ENCODE peak calls at places on chromosomes 12 and 14, in five cellular contexts. One of them, this sample, is unnamed.

GRCh38 chr12:92859650-92860386 is 69.3 kb downstream of the EEA1 start:
- DNase-seq in GM12865: no peak
- DNase-seq in cardiac muscle cell: no peak
- DNase-seq in heart right ventricle: no peak
- DNase-seq in ovary: no peak
- DNase-seq in this sample: no peak

GRCh38 chr12:127728285-127728684 is 538.7 kb upstream of the TMEM132C start:
- DNase-seq in GM12865: no peak
- DNase-seq in heart right ventricle: no peak
- DNase-seq in cardiac muscle cell: no peak
- DNase-seq in ovary: no peak
- DNase-seq in this sample: no peak

GRCh38 chr12:129096968-129097367 is 243.7 kb downstream of the GLT1D1 start:
- DNase-seq in heart right ventricle: no peak
- DNase-seq in cardiac muscle cell: no peak
- DNase-seq in ovary: no peak
- DNase-seq in GM12865: no peak
- DNase-seq in this sample: no peak

GRCh38 chr12:108638997-108639822 is 5.5 kb upstream of the SELPLG start:
- DNase-seq in ovary: no peak
- DNase-seq in GM12865: no peak
- DNase-seq in cardiac muscle cell: no peak
- DNase-seq in heart right ventricle: no peak
- DNase-seq in this sample: no peak

GRCh38 chr12:103556890-103557667 is 30.0 kb upstream of the STAB2 start:
- DNase-seq in ovary: no peak
- DNase-seq in heart right ventricle: no peak
- DNase-seq in cardiac muscle cell: no peak
- DNase-seq in GM12865: no peak
- DNase-seq in this sample: no peak

GRCh38 chr14:39232554-39233415 is 930 bp upstream of the MIA2 start:
- DNase-seq in GM12865: peak; percentile 22
- DNase-seq in heart right ventricle: no peak
- DNase-seq in ovary: no peak
- DNase-seq in cardiac muscle cell: no peak
- DNase-seq in this sample: no peak

GRCh38 chr12:85835417-85835809 is 796 bp downstream of the RASSF9 start:
- DNase-seq in heart right ventricle: no peak
- DNase-seq in cardiac muscle cell: peak; percentile 25
- DNase-seq in ovary: no peak
- DNase-seq in GM12865: no peak
- DNase-seq in this sample: no peak

GRCh38 chr14:20350860-20351259 is 7.4 kb downstream of the PARP2 start:
- DNase-seq in heart right ventricle: no peak
- DNase-seq in GM12865: no peak
- DNase-seq in cardiac muscle cell: no peak
- DNase-seq in ovary: no peak
- DNase-seq in this sample: no peak

DNA sequence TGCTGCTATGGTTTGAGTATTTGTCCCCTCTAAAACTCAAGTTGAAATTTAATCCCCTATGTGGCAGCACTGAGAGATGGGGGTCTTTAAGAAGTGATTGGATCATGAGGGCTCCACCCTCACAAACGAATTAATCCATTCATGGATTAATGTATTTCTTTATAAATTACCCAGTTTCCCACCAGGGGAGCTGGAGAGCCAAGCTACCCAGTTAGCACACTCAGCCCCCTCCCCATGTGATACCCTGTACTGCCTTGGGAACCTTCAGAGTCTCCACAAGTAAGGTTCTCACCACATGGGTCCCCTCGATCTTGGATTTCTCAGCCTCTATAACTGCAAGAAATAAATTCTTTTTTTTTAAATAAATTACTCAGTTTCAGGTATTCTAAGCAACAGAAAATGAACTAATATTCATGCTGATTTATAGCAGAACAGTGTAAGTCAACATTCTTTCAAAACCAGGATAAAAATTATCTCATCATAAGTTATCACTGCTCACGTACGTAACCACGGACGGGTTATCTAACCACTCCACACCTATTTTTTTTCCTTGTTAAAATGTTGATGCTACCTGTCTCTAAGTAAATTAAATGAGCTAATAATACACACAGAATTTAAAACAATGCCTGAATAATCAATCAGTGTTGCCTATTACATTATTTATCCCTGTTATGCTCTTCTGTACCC is 3.6 kb downstream of the NAP1L1 start:
- DNase-seq in cardiac muscle cell: peak; percentile 30
- DNase-seq in heart right ventricle: no peak
- DNase-seq in GM12865: peak; percentile 18
- DNase-seq in ovary: no peak
- DNase-seq in this sample: peak; percentile 17
- TF ChIP-seq CTCF in cardiac muscle cell: no peak
- TF ChIP-seq CTCF in heart right ventricle: no peak
- TF ChIP-seq CTCF in GM12865: peak; percentile 16
- TF ChIP-seq CTCF in ovary: no peak
- TF ChIP-seq CTCF in this sample: no peak

GRCh38 chr12:66035289-66035961 is 95.1 kb downstream of the LLPH start:
- DNase-seq in GM12865: peak; percentile 50
- DNase-seq in heart right ventricle: no peak
- DNase-seq in cardiac muscle cell: peak; percentile 31
- DNase-seq in ovary: no peak
- DNase-seq in this sample: no peak
- TF ChIP-seq CTCF in GM12865: no peak
- TF ChIP-seq CTCF in heart right ventricle: no peak
- TF ChIP-seq CTCF in cardiac muscle cell: peak; percentile 44
- TF ChIP-seq CTCF in ovary: no peak
- TF ChIP-seq CTCF in this sample: peak; percentile 59

DNA sequence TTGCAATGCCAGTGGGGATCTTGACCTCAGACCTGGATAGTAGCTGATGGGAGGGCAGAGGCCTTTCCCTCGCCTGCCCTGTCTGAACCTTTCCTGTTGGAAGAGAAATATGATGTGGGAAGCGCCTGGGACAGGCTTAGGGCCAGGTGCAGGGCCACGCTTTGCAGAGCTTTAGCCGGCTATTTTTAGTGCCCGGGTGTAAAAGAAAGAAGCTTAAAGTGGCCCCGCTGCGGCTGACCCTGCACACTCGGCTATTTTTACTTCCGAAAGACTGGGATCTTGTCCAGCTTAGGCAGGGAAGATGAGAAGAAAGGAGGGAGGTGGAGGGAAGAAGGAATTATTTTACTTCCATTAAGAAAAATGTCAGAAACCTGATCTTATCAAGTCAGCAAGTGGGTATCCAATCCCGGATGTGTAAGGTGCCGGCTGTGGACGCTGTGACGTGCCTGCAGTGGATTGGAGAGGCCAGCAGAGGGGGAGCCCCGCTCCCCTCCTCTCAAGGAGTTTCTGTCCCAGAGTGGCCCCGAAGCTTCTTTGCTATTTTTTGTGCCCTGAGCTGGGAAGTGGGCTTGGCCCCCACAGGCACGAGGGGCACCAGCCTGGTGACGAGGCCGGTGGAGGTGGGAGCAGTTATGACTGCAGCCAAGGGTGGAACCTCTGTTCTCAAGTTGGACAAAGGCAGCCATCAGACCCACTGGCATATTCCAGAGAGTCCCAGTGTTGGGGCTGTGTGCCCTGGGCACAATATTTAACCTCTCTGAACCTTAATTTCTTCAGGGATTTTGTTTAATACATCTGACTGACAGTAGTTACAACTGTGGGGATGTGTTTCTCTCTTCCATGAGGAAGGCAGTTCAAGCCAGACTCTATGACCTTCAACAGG is 97.7 kb downstream of the ESRRB start:
- DNase-seq in cardiac muscle cell: peak; percentile 82
- DNase-seq in GM12865: peak; percentile 50
- DNase-seq in ovary: no peak
- DNase-seq in heart right ventricle: peak; percentile 47
- DNase-seq in this sample: no peak
- TF ChIP-seq CTCF in cardiac muscle cell: peak; percentile 14
- TF ChIP-seq CTCF in GM12865: peak; percentile 15
- TF ChIP-seq CTCF in ovary: no peak
- TF ChIP-seq CTCF in heart right ventricle: peak; percentile 11
- TF ChIP-seq CTCF in this sample: no peak

GRCh38 chr14:103427485-103428443 is 42.5 kb downstream of the MARK3 start:
- DNase-seq in cardiac muscle cell: no peak
- DNase-seq in GM12865: peak; percentile 62
- DNase-seq in heart right ventricle: no peak
- DNase-seq in ovary: peak; percentile 57
- DNase-seq in this sample: peak; percentile 81
- TF ChIP-seq CTCF in cardiac muscle cell: no peak
- TF ChIP-seq CTCF in GM12865: no peak
- TF ChIP-seq CTCF in heart right ventricle: no peak
- TF ChIP-seq CTCF in ovary: no peak
- TF ChIP-seq CTCF in this sample: no peak

GRCh38 chr14:80364274-80364673 is 153.0 kb upstream of the DIO2 start:
- DNase-seq in ovary: no peak
- DNase-seq in cardiac muscle cell: no peak
- DNase-seq in heart right ventricle: no peak
- DNase-seq in GM12865: peak; percentile 4
- DNase-seq in this sample: no peak
- TF ChIP-seq CTCF in ovary: no peak
- TF ChIP-seq CTCF in cardiac muscle cell: peak; percentile 45
- TF ChIP-seq CTCF in heart right ventricle: no peak
- TF ChIP-seq CTCF in GM12865: no peak
- TF ChIP-seq CTCF in this sample: no peak

GRCh38 chr12:11601647-11602046 is 47.8 kb upstream of the ETV6 start:
- DNase-seq in cardiac muscle cell: no peak
- DNase-seq in heart right ventricle: no peak
- DNase-seq in GM12865: no peak
- DNase-seq in ovary: no peak
- DNase-seq in this sample: no peak
- TF ChIP-seq CTCF in cardiac muscle cell: no peak
- TF ChIP-seq CTCF in heart right ventricle: no peak
- TF ChIP-seq CTCF in GM12865: no peak
- TF ChIP-seq CTCF in ovary: no peak
- TF ChIP-seq CTCF in this sample: no peak

This sample was measured in activated CD8-positive, alpha-beta T cell treated with anti-CD3 and anti-CD28 coated beads for 36 hours.